ENCODE peak calls at places on chromosomes 6 and 20, in six cellular contexts. A, T, L, J, I and D are unnamed samples.

GRCh38 chr6:26486358-26486757 is 13.7 kb upstream of the BTN1A1 start:
- DNase-seq in L (no peak), I (no peak), J (no peak), T (no peak), A (no peak), D (no peak)

GRCh38 chr20:50264534-50265145 is 74.0 kb downstream of the CEBPB start:
- DNase-seq in J (no peak), A (no peak), T (no peak), L (no peak), I (no peak), D (no peak)

GRCh38 chr6:56242343-56242742 is 5.0 kb downstream of the COL21A1 start:
- DNase-seq in L (no peak), T (no peak), A (peak; percentile 58), J (no peak), I (no peak), D (no peak)

GRCh38 chr20:34004790-34005457 is 11.2 kb downstream of the RALY start:
- DNase-seq in L (no peak), A (no peak), J (no peak), T (no peak), I (no peak), D (no peak)

GRCh38 chr6:118468682-118469465 is 79.2 kb upstream of the PLN start:
- DNase-seq in J (no peak), I (no peak), L (no peak), T (peak; percentile 8), A (no peak), D (no peak)

GRCh38 chr6:127865108-127865507 is 35.8 kb downstream of the THEMIS start:
- DNase-seq in J (no peak), T (no peak), L (no peak), A (no peak), I (no peak), D (no peak)

GRCh38 chr6:105483492-105483891 is 80.6 kb upstream of the PREP start:
- DNase-seq in L (no peak), A (peak; percentile 71), I (no peak), T (peak; percentile 32), J (no peak), D (no peak)

GRCh38 chr6:72386324-72386723 is 235.5 kb upstream of the KCNQ5 start:
- DNase-seq in J (no peak), A (no peak), T (peak; percentile 78), I (no peak), L (no peak), D (no peak)

GRCh38 chr20:59010995-59011873 is 4.2 kb upstream of the CTSZ start:
- DNase-seq in J (no peak), A (peak; percentile 84), L (no peak), I (no peak), T (peak; percentile 95), D (peak; percentile 36)

GRCh38 chr6:154822947-154823558 is 89.8 kb downstream of the SCAF8 start:
- DNase-seq in J (no peak), T (no peak), A (no peak), L (no peak), I (no peak), D (peak; percentile 25)

GRCh38 chr6:101386982-101387381 is 6.5 kb upstream of the GRIK2 start:
- DNase-seq in A (no peak), T (no peak), J (no peak), I (no peak), L (peak; percentile 53), D (no peak)

GRCh38 chr6:75086236-75086635 is 119.6 kb downstream of the COL12A1 start:
- DNase-seq in J (no peak), L (no peak), I (no peak), T (no peak), A (no peak), D (no peak)

GRCh38 chr6:85865665-85866372 is 223.1 kb upstream of the SYNCRIP start:
- DNase-seq in L (no peak), T (peak; percentile 82), A (peak; percentile 71), I (no peak), J (no peak), D (no peak)

GRCh38 chr6:136178749-136179148 is 71.4 kb downstream of the MTFR2 start:
- DNase-seq in L (no peak), A (no peak), T (no peak), I (no peak), J (no peak), D (no peak)

GRCh38 chr20:45254867-45255266 is 503 bp upstream of the SLPI start:
- DNase-seq in L (no peak), T (peak; percentile 84), I (no peak), A (peak; percentile 85), J (no peak), D (no peak)

GRCh38 chr6:41698350-41698781 is 37.0 kb downstream of the TFEB start:
- DNase-seq in T (peak; percentile 92), I (no peak), A (peak; percentile 86), J (peak; percentile 67), L (no peak), D (no peak)

GRCh38 chr6:73631849-73632248 is 21.9 kb downstream of the SLC17A5 start:
- DNase-seq in A (peak; percentile 23), L (no peak), T (peak; percentile 10), I (no peak), J (no peak), D (no peak)

GRCh38 chr20:4814696-4815252 is 93.1 kb downstream of the PRND start:
- DNase-seq in J (no peak), L (no peak), I (no peak), T (no peak), A (no peak), D (no peak)
- H3K4me1 ChIP-seq in J (no peaks in the 10 kb centered on the region), L (no peaks in the 10 kb centered on the region), I (peaks cover 8% of the 10 kb centered on the region), T (no peaks in the 10 kb centered on the region), A (no peaks in the 10 kb centered on the region), D (peaks cover 10% of the 10 kb centered on the region)

GRCh38 chr6:138540468-138540867 is 41.2 kb upstream of the NHSL1 start:
- DNase-seq in I (no peak), J (no peak), T (peak; percentile 91), A (peak; percentile 92), L (no peak), D (no peak)
- H3K4me1 ChIP-seq in I (peaks cover 6% of the 10 kb centered on the region), J (no peaks in the 10 kb centered on the region), T (peaks cover 56% of the 10 kb centered on the region), A (peaks cover 83% of the 10 kb centered on the region), L (peaks cover 49% of the 10 kb centered on the region), D (peaks cover 82% of the 10 kb centered on the region)

GRCh38 chr6:168684471-168684870 is 243.5 kb downstream of the SMOC2 start:
- DNase-seq in I (no peak), J (no peak), T (no peak), A (no peak), L (no peak), D (no peak)
- H3K4me1 ChIP-seq in I (no peaks in the 10 kb centered on the region), J (no peaks in the 10 kb centered on the region), T (no peaks in the 10 kb centered on the region), A (no peaks in the 10 kb centered on the region), L (peaks cover 11% of the 10 kb centered on the region), D (no peaks in the 10 kb centered on the region)

GRCh38 chr20:63293456-63293855 is 470 bp downstream of the COL20A1 start:
- DNase-seq in L (no peak), J (no peak), A (no peak), T (no peak), I (no peak), D (no peak)

GRCh38 chr20:63295018-63295417 is 2.0 kb downstream of the COL20A1 start:
- DNase-seq in L (no peak), J (no peak), A (no peak), T (no peak), I (no peak), D (no peak)

GRCh38 chr20:63294536-63294900 is 1.5 kb downstream of the COL20A1 start:
- DNase-seq in J (no peak), A (no peak), T (no peak), I (no peak), L (no peak), D (no peak)

GRCh38 chr20:63292904-63293303 is at the start of gene COL20A1:
- DNase-seq in L (no peak), J (peak; percentile 67), T (no peak), I (no peak), A (no peak), D (no peak)

DNA sequence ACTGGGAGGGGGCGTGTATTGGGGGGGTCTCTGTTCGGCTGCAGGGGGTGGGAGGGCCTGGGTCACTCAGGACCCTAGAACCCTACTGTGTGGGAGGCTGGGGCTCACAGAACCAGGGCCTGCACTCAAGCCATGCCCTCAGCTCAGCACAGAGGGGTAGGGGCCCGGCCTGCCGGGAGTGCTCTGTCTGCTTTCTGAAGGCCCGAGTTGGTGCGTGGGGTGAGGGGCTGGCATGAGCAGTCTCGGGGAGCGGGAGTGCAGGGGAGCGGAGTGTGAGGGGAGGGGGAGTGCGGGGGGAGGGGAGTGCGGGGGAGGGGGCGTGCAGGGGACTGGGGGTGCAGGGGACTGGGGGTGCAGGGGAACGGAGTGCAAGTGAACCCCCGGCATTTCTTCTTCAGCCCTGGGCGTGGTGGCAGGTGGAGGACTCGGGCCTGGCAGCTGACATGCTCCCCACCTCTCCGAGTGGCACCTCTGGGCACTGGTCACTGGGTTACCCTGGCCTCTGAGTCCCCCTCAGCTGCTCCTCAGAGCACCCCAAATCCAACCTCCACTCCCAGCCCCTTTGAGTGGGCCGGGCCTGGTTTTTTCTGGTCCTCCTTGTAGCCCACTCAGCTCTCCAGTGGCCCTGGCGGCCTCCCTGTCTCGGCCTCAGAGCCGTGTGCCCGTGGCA is 1.0 kb downstream of the COL20A1 start:
- DNase-seq in I (no peak), T (no peak), L (no peak), J (peak; percentile 75), A (no peak), D (no peak)
- H3K4me1 ChIP-seq in I (peaks cover 2% of the 10 kb centered on the region), T (no peaks in the 10 kb centered on the region), L (no peaks in the 10 kb centered on the region), J (no peaks in the 10 kb centered on the region), A (peaks cover 8% of the 10 kb centered on the region), D (peaks cover 7% of the 10 kb centered on the region)

GRCh38 chr6:32178547-32179440 is 589 bp downstream of the RNF5 start:
- DNase-seq in J (peak; percentile 48), A (peak; percentile 40), L (peak; percentile 68), T (peak; percentile 20), I (no peak), D (no peak)

GRCh38 chr6:32177788-32178546 is at the start of gene RNF5:
- DNase-seq in J (peak; percentile 92), A (peak; percentile 100), T (peak; percentile 100), L (peak; percentile 99), I (peak; percentile 99), D (peak; percentile 98)

GRCh38 chr6:32181148-32181702 is 2.8 kb downstream of the AGER start:
- DNase-seq in A (no peak), I (peak; percentile 30), J (no peak), T (no peak), L (no peak), D (no peak)

GRCh38 chr6:32181890-32182529 is 2.0 kb downstream of the AGER start:
- DNase-seq in J (no peak), L (no peak), T (no peak), A (no peak), I (no peak), D (no peak)

GRCh38 chr6:32179746-32180405 is 1.7 kb downstream of the RNF5 start:
- DNase-seq in T (no peak), I (peak; percentile 38), L (no peak), A (no peak), J (no peak), D (no peak)
- H3K4me1 ChIP-seq in T (peaks cover 18% of the 10 kb centered on the region), I (peaks cover 5% of the 10 kb centered on the region), L (no peaks in the 10 kb centered on the region), A (peaks cover 34% of the 10 kb centered on the region), J (peaks cover 27% of the 10 kb centered on the region), D (peaks cover 68% of the 10 kb centered on the region)

GRCh38 chr20:8155229-8155628 is 23.2 kb downstream of the PLCB1 start:
- DNase-seq in T (no peak), J (no peak), L (no peak), A (no peak), I (no peak), D (no peak)
- H3K4me1 ChIP-seq in T (peaks cover 9% of the 10 kb centered on the region), J (no peaks in the 10 kb centered on the region), L (no peaks in the 10 kb centered on the region), A (peaks cover 45% of the 10 kb centered on the region), I (no peaks in the 10 kb centered on the region), D (no peaks in the 10 kb centered on the region)

GRCh38 chr6:159066479-159066878 is 21.7 kb upstream of the TAGAP start:
- DNase-seq in A (no peak), I (no peak), T (no peak), J (no peak), L (peak; percentile 20), D (no peak)
- H3K4me1 ChIP-seq in A (no peaks in the 10 kb centered on the region), I (no peaks in the 10 kb centered on the region), T (no peaks in the 10 kb centered on the region), J (no peaks in the 10 kb centered on the region), L (no peaks in the 10 kb centered on the region), D (no peaks in the 10 kb centered on the region)